ENCODE peak calls at places on chromosome 21, in eight cellular contexts. X is putamen; Z is fibroblast of the conjunctiva; P is GM12865; S is T-helper 2 cell treated with Interferon-gamma antibody and Interleukin-4, amounts not matched to agents 5 μg/mL and 100 μg/mL, for 36 hours; W is cardiac muscle cell; V is T-cell; M is effector memory CD8-positive, alpha-beta T cell. U is an unnamed sample.

GRCh38 chr21:42591170-42591869 is 62.1 kb upstream of the PDE9A start:
- DNase-seq in X (no peak), Z (no peak), P (no peak), S (no peak), W (no peak), V (no peak), M (no peak), U (no peak)

GRCh38 chr21:43348801-43349261 is 78.1 kb downstream of the SIK1 start:
- DNase-seq in X (no peak), Z (no peak), P (no peak), S (no peak), W (peak), V (no peak), M (no peak), U (no peak)

GRCh38 chr21:44845418-44846200 is 27.7 kb upstream of the SUMO3 start:
- DNase-seq in X (no peak), Z (peak), P (peak), S (peak), W (peak), V (no peak), M (peak), U (peak)

GRCh38 chr21:42837421-42838211 is 41.7 kb downstream of the WDR4 start:
- DNase-seq in X (no peak), Z (no peak), P (no peak), S (no peak), W (no peak), V (no peak), M (no peak), U (no peak)

GRCh38 chr21:16419188-16419874 is 689.5 kb downstream of the USP25 start:
- DNase-seq in X (peak), Z (peak), P (no peak), S (no peak), W (peak), V (no peak), M (no peak), U (peak)

GRCh38 chr21:37281993-37282392 is 14.9 kb upstream of the VPS26C start:
- DNase-seq in X (no peak), Z (no peak), P (no peak), S (no peak), W (no peak), V (no peak), M (no peak), U (no peak)

GRCh38 chr21:38319781-38320180 is 63.0 kb downstream of the KCNJ15 start:
- DNase-seq in X (no peak), Z (no peak), P (no peak), S (no peak), W (no peak), V (no peak), M (no peak), U (no peak)

GRCh38 chr21:43318841-43319781 is 107.8 kb downstream of the SIK1 start:
- DNase-seq in X (no peak), Z (no peak), P (peak), S (no peak), W (peak), V (no peak), M (no peak), U (no peak)

GRCh38 chr21:33761104-33762036 is 119.1 kb downstream of the ITSN1 start:
- DNase-seq in X (peak), Z (peak), P (peak), S (no peak), W (peak), V (no peak), M (no peak), U (peak)

GRCh38 chr21:16070207-16070651 is 340.4 kb downstream of the USP25 start:
- DNase-seq in X (peak), Z (peak), P (no peak), S (no peak), W (no peak), V (no peak), M (no peak), U (peak)

GRCh38 chr21:45828580-45829565 is 152.7 kb upstream of the COL6A1 start:
- DNase-seq in X (no peak), Z (no peak), P (no peak), S (no peak), W (no peak), V (no peak), M (no peak), U (no peak)

U was measured in cerebellar cortex.